ENCODE peak calls at places on chromosomes 5 and 9, in seven cellular contexts. J, Q, F, I, G, W and H are unnamed samples. For H3K9me3, the result is how much of the 10 kb centered on the place peaks cover.

GRCh38 chr5:13946111-13946510 is 1.6 kb upstream of the DNAH5 start:
- DNase-seq in J (no peak), Q (no peak), F (no peak), I (peak), G (no peak), W (peak), H (no peak)

GRCh38 chr5:181138258-181138657 is 7.3 kb upstream of the OR2V1 start:
- DNase-seq in J (no peak), Q (no peak), F (no peak), I (no peak), G (no peak), W (no peak), H (no peak)

GRCh38 chr5:98308960-98309359 is 464.5 kb upstream of the RGMB start:
- DNase-seq in J (no peak), Q (no peak), F (no peak), I (peak), G (no peak), W (no peak), H (no peak)

GRCh38 chr9:95435074-95435728 is 81.6 kb downstream of the PTCH1 start:
- DNase-seq in J (no peak), Q (no peak), F (no peak), I (no peak), G (no peak), W (no peak), H (no peak)

GRCh38 chr5:6469836-6470235 is 21.2 kb downstream of the UBE2QL1 start:
- DNase-seq in J (no peak), Q (no peak), F (no peak), I (no peak), G (no peak), W (no peak), H (no peak)

GRCh38 chr9:38250279-38251035 is 142.0 kb upstream of the ALDH1B1 start:
- DNase-seq in J (no peak), Q (no peak), F (no peak), I (no peak), G (no peak), W (no peak), H (no peak)

GRCh38 chr5:96036301-96036700 is 74.7 kb upstream of the ELL2 start:
- DNase-seq in J (no peak), Q (no peak), F (no peak), I (no peak), G (no peak), W (no peak), H (no peak)

GRCh38 chr5:153632748-153633290 is 142.3 kb downstream of the GRIA1 start:
- DNase-seq in J (no peak), Q (no peak), F (no peak), I (peak), G (no peak), W (no peak), H (no peak)

GRCh38 chr9:34254966-34255825 is 73.9 kb downstream of the KIF24 start:
- DNase-seq in J (peak), Q (peak), F (peak), I (peak), G (no peak), W (no peak), H (peak)

GRCh38 chr5:9148242-9148641 is 397.6 kb downstream of the SEMA5A start:
- DNase-seq in J (no peak), Q (no peak), F (no peak), I (peak), G (no peak), W (no peak), H (no peak)

GRCh38 chr5:77138981-77139380 is 51.9 kb upstream of the ZBED3 start:
- DNase-seq in J (peak), Q (peak), F (peak), I (peak), G (no peak), W (peak), H (no peak)

GRCh38 chr9:74132986-74133385 is 364.1 kb upstream of the RORB start:
- DNase-seq in J (no peak), Q (no peak), F (no peak), I (no peak), G (no peak), W (no peak), H (no peak)

GRCh38 chr9:70318002-70318401 is 59.2 kb downstream of the SMC5 start:
- DNase-seq in J (no peak), Q (no peak), F (no peak), I (no peak), G (peak), W (no peak), H (no peak)

GRCh38 chr5:76794871-76795270 is 24.0 kb upstream of the F2RL1 start:
- DNase-seq in J (no peak), Q (no peak), F (no peak), I (peak), G (no peak), W (no peak), H (no peak)

GRCh38 chr5:3311443-3311842 is 284.2 kb upstream of the IRX1 start:
- DNase-seq in J (no peak), Q (no peak), F (no peak), I (no peak), G (no peak), W (no peak), H (no peak)

GRCh38 chr9:14903040-14903439 is 7.2 kb downstream of the FREM1 start:
- DNase-seq in J (no peak), Q (no peak), F (no peak), I (no peak), G (no peak), W (no peak), H (no peak)

GRCh38 chr5:7146886-7147285 is 249.1 kb upstream of the ADCY2 start:
- DNase-seq in J (no peak), Q (no peak), F (no peak), I (no peak), G (no peak), W (no peak), H (peak)

GRCh38 chr9:37784640-37785483 is at the start of gene EXOSC3:
- DNase-seq in J (peak), Q (peak), F (peak), I (peak), G (peak), W (peak), H (peak)

GRCh38 chr9:129480227-129480626 is 140.7 kb downstream of the C9orf50 start:
- DNase-seq in J (peak), Q (no peak), F (no peak), I (no peak), G (no peak), W (no peak), H (no peak)

GRCh38 chr5:168987540-168988300 is 313.2 kb downstream of the SLIT3 start:
- DNase-seq in J (peak), Q (peak), F (peak), I (peak), G (peak), W (peak), H (peak)

GRCh38 chr5:127306647-127307046 is 16.1 kb downstream of the MEGF10 start:
- DNase-seq in J (no peak), Q (no peak), F (no peak), I (no peak), G (no peak), W (no peak), H (no peak)

GRCh38 chr5:60092671-60093422 is 199.3 kb upstream of the PDE4D start:
- DNase-seq in J (no peak), Q (no peak), F (no peak), I (peak), G (peak), W (no peak), H (no peak)

GRCh38 chr5:117262607-117263131 is 688.0 kb upstream of the SEMA6A start:
- DNase-seq in J (no peak), Q (no peak), F (no peak), I (no peak), G (no peak), W (no peak), H (no peak)

GRCh38 chr9:107227696-107228258 is 55.3 kb upstream of the RAD23B start:
- DNase-seq in J (no peak), Q (no peak), F (no peak), I (peak), G (no peak), W (no peak), H (no peak)

GRCh38 chr5:102807878-102808502 is 52.9 kb downstream of the PAM start:
- DNase-seq in J (no peak), Q (no peak), F (no peak), I (peak), G (no peak), W (no peak), H (no peak)

GRCh38 chr9:95494416-95495371 is 22.1 kb downstream of the PTCH1 start:
- DNase-seq in J (no peak), Q (no peak), F (no peak), I (no peak), G (no peak), W (peak), H (peak)

GRCh38 chr5:3736926-3737325 is 141.3 kb downstream of the IRX1 start:
- DNase-seq in J (no peak), Q (no peak), F (no peak), I (no peak), G (no peak), W (no peak), H (no peak)

GRCh38 chr9:121261107-121261460 is 6.9 kb upstream of the GSN start:
- DNase-seq in J (no peak), Q (no peak), F (no peak), I (no peak), G (no peak), W (no peak), H (no peak)

GRCh38 chr5:32711693-32712462 is 757 bp downstream of the NPR3 start:
- DNase-seq in J (no peak), Q (no peak), F (peak), I (peak), G (no peak), W (no peak), H (no peak)

GRCh38 chr9:137054932-137055384 is 1.1 kb upstream of the ENTPD2 start:
- DNase-seq in J (no peak), Q (no peak), F (no peak), I (no peak), G (peak), W (no peak), H (no peak)

GRCh38 chr5:132426525-132427138 is 57.1 kb downstream of the SLC22A5 start:
- DNase-seq in J (peak), Q (peak), F (peak), I (peak), G (peak), W (no peak), H (peak)
- TF ChIP-seq POLR2A in J (no peak), Q (no peak), F (no peak), I (peak), G (no peak), W (no peak), H (no peak)

GRCh38 chr5:139675213-139675612 is 27.1 kb downstream of the CXXC5 start:
- DNase-seq in J (no peak), Q (no peak), F (no peak), I (no peak), G (no peak), W (no peak), H (no peak)
- H3K27ac ChIP-seq in J (no peak), Q (no peak), F (no peak), I (no peak), G (no peak), W (no peak), H (no peak)

GRCh38 chr5:39623291-39623865 is 198.6 kb upstream of the DAB2 start:
- DNase-seq in J (no peak), Q (no peak), F (no peak), I (no peak), G (no peak), W (no peak), H (no peak)

GRCh38 chr5:39624268-39624886 is 199.6 kb upstream of the DAB2 start:
- DNase-seq in J (no peak), Q (no peak), F (no peak), I (peak), G (peak), W (peak), H (peak)

GRCh38 chr5:39619161-39619818 is 194.5 kb upstream of the DAB2 start:
- DNase-seq in J (no peak), Q (no peak), F (no peak), I (no peak), G (no peak), W (no peak), H (no peak)

GRCh38 chr5:39624890-39625289 is 200.1 kb upstream of the DAB2 start:
- DNase-seq in J (no peak), Q (no peak), F (no peak), I (no peak), G (peak), W (no peak), H (no peak)

GRCh38 chr5:39622281-39622680 is 197.5 kb upstream of the DAB2 start:
- DNase-seq in J (no peak), Q (no peak), F (no peak), I (no peak), G (no peak), W (no peak), H (no peak)
- H3K9me3 ChIP-seq in J (under half), Q (under half), F (under half), I (under half), G (under half), W (under half), H (under half)

DNA sequence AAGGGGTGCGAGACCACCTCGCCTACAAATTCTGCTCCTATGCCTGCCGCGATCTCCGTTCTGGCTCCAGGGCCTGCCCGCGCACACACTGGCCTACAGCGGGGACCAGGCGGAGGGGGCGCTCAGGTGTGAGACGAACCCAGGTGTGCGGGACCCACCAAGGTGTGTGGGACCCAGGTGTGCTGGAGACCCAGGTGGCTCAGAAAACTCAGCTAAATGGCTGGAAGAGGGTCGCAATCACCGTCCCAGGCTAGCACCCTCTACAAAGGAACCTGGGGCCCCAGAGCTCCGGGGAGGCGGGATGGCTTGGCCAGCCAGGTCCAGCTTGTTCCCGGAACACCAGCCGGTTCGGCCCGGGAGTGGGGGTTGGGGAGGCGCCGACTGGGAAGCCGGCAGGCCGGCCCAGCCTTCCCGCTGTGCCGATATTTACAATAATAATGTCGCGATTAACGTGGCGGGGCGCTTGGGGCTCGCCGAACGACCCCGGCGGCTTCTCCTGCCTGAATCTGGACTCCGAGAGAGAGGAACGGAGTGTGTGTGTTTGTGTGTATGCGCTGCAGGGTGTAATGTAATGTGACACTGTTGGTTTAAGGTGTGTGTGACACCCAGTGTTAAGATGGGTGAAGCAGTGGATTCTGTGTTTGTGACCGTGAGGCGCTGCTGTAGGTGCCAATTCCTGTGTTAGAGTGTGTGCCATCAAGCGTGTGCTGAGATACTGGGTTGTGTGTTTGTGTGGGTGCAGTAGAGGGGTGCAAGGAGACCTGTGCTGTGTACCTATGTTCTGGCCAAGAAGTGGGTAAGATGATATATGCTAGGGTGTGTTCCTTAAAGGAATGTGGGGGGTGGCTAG is 1.4 kb downstream of the PCDH1 start:
- DNase-seq in J (peak), Q (no peak), F (no peak), I (no peak), G (no peak), W (peak), H (peak)
- TF ChIP-seq POLR2A in J (no peak), Q (no peak), F (no peak), I (no peak), G (no peak), W (peak), H (no peak)

GRCh38 chr5:54518146-54519082 is 855 bp downstream of the SNX18 start:
- DNase-seq in J (peak), Q (peak), F (peak), I (peak), G (no peak), W (peak), H (peak)

GRCh38 chr5:54519083-54519541 is 1.6 kb downstream of the SNX18 start:
- DNase-seq in J (no peak), Q (no peak), F (peak), I (no peak), G (no peak), W (peak), H (no peak)

GRCh38 chr5:54520940-54521339 is 3.4 kb downstream of the SNX18 start:
- DNase-seq in J (no peak), Q (no peak), F (no peak), I (no peak), G (no peak), W (no peak), H (no peak)

GRCh38 chr5:54522080-54522479 is 4.5 kb downstream of the SNX18 start:
- DNase-seq in J (no peak), Q (no peak), F (no peak), I (no peak), G (no peak), W (no peak), H (no peak)

DNA sequence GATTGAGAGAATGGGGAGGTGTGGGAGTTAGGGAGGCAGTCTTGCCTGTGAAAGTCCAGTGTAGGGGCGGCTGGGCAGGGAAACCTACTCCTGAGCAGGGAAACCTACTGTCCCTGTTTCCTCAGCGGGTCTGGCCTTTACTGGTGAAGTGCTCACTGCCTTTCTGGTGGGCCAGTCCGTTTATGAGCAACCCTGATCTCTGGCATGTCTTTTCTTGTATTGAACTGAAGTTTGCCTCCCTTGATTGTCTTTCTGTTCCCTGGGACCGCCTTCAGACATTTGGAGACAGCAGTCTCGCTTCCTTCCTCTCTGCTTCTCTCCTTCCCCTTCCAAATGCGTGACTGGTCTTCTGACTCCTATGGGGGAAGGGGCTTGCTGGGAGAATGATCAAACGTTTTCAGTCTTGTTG is 2.9 kb downstream of the SNX18 start:
- DNase-seq in J (peak), Q (peak), F (no peak), I (peak), G (no peak), W (no peak), H (peak)
- H3K27ac ChIP-seq in J (peak), Q (peak), F (peak), I (peak), G (peak), W (peak), H (peak)

GRCh38 chr5:65971643-65972042 is 45.3 kb downstream of the ERBIN start:
- DNase-seq in J (no peak), Q (no peak), F (no peak), I (no peak), G (no peak), W (no peak), H (no peak)
- H3K9me3 ChIP-seq in J (under half), Q (under half), F (under half), I (under half), G (under half), W (under half), H (under half)

DNA sequence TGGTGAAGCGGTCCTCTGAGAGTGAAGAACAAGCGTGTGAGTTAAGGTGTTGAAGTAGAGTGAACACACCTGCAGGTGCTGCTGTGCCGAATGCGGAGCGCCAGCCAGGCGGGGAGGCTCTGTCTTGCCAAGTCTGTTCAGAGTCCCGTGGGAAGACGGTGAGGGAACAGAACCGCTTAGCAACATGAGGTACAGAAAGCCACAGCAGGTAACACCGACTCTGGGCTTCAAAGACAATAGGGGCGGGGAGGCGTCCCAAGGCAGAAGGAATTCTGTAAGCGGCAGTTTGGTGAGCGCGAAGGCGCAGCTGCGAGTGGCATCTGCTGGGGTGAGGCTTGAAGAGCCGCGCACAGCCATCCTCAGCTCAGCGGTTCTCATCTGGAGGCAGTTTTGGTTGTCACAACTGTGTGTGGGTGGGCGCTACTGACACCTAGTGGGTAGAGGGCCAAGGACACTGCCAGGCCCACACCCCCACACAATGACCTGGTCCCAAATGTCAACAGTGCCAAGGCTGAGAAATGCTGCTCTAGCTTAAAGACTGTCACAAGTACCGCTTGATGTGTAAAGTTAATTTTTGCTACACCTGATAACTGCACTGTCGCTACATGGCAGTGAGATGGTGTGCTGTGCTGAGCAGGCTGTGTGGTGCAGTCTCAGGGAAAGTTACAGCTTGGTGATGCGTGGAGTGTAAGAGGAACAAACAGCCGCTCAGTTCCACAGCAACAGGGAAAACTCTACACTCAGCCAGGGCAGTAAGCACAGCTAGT is 67.4 kb upstream of the TBC1D9B start:
- DNase-seq in J (no peak), Q (no peak), F (no peak), I (no peak), G (peak), W (no peak), H (no peak)
- TF ChIP-seq POLR2A in J (no peak), Q (no peak), F (no peak), I (no peak), G (no peak), W (no peak), H (no peak)